ENCODE peak calls at places on chromosomes 6 and 20, in eight cellular contexts. O is GF-D8; N is WTC11; J is HCEC 1CT; Q is activated naive CD8-positive, alpha-beta T cell treated with anti-CD3 and anti-CD28 coated beads for 36 hours; I is HTR-8/SVneo; E is 8988T; D is AG08395. V is an unnamed sample.

GRCh38 chr6:76852776-76853175 is 610.5 kb downstream of the HTR1B start:
- DNase-seq in Q (no peak), D (no peak), J (peak), E (no peak), N (no peak), O (no peak), I (peak), V (no peak)

GRCh38 chr6:111894951-111895350 is 21.7 kb upstream of the FYN start:
- DNase-seq in I (no peak), O (no peak), E (no peak), N (no peak), J (peak), Q (no peak), D (no peak), V (no peak)

GRCh38 chr20:59701236-59701635 is 96.9 kb downstream of the PHACTR3 start:
- DNase-seq in I (no peak), E (no peak), D (no peak), J (no peak), O (no peak), Q (no peak), N (no peak), V (no peak)

GRCh38 chr6:170421921-170422320 is 115.4 kb downstream of the FAM120B start:
- DNase-seq in D (no peak), Q (no peak), N (no peak), E (no peak), I (no peak), O (no peak), J (no peak), V (no peak)

GRCh38 chr20:3805594-3806264 is 9.6 kb downstream of the CDC25B start:
- DNase-seq in D (peak), J (peak), Q (no peak), E (no peak), O (no peak), N (no peak), I (no peak), V (no peak)

GRCh38 chr20:18650224-18650623 is 62.4 kb downstream of the DTD1 start:
- DNase-seq in J (no peak), N (no peak), I (no peak), Q (no peak), E (no peak), O (no peak), D (no peak), V (no peak)

GRCh38 chr20:10469599-10469998 is 34.5 kb downstream of the SLX4IP start:
- DNase-seq in J (peak), I (peak), E (peak), Q (no peak), D (peak), O (peak), N (no peak), V (no peak)

GRCh38 chr20:20782221-20782620 is 69.8 kb upstream of the RALGAPA2 start:
- DNase-seq in E (no peak), I (no peak), D (no peak), N (no peak), O (no peak), Q (no peak), J (no peak), V (no peak)

V was measured in retinal pigment epithelial cell.